ENCODE peak calls at places on chromosomes 13 and 19, in seven cellular contexts. R, U, M, D, A, T and S are unnamed samples.

GRCh38 chr19:58545286-58546068 is 1.6 kb downstream of the TRIM28 start:
- DNase-seq in R (no peak), U (no peak), M (no peak), D (no peak), A (no peak), T (no peak), S (no peak)

GRCh38 chr19:37920591-37921450 is 13.8 kb downstream of the SIPA1L3 start:
- DNase-seq in R (no peak), U (no peak), M (no peak), D (no peak), A (no peak), T (no peak), S (no peak)

GRCh38 chr19:40442328-40443130 is 1.6 kb downstream of the SERTAD3 start:
- DNase-seq in R (no peak), U (peak), M (no peak), D (no peak), A (no peak), T (no peak), S (no peak)

GRCh38 chr19:18849838-18850400 is 18.2 kb downstream of the UPF1 start:
- DNase-seq in R (no peak), U (no peak), M (peak), D (no peak), A (no peak), T (no peak), S (no peak)

GRCh38 chr13:30735025-30735967 is at the start of gene ALOX5AP:
- DNase-seq in R (no peak), U (peak), M (peak), D (peak), A (no peak), T (peak), S (no peak)

GRCh38 chr19:7942981-7943443 is 454 bp downstream of the TIMM44 start:
- DNase-seq in R (no peak), U (no peak), M (no peak), D (no peak), A (no peak), T (peak), S (no peak)

GRCh38 chr13:94251801-94252200 is 227.7 kb downstream of the DCT start:
- DNase-seq in R (no peak), U (no peak), M (peak), D (no peak), A (no peak), T (peak), S (no peak)

GRCh38 chr13:39765801-39766463 is 110.5 kb downstream of the COG6 start:
- DNase-seq in R (peak), U (peak), M (peak), D (peak), A (peak), T (peak), S (peak)

GRCh38 chr19:40452016-40452415 is 7.9 kb upstream of the SERTAD3 start:
- DNase-seq in R (no peak), U (no peak), M (no peak), D (no peak), A (no peak), T (no peak), S (no peak)

GRCh38 chr13:30720470-30720869 is 14.9 kb upstream of the ALOX5AP start:
- DNase-seq in R (no peak), U (peak), M (no peak), D (no peak), A (peak), T (no peak), S (no peak)

GRCh38 chr13:26050568-26051230 is 1.1 kb downstream of the SHISA2 start:
- DNase-seq in R (peak), U (no peak), M (peak), D (no peak), A (peak), T (no peak), S (peak)

GRCh38 chr13:110531671-110532083 is 29.8 kb downstream of the RAB20 start:
- DNase-seq in R (no peak), U (no peak), M (no peak), D (peak), A (no peak), T (no peak), S (no peak)

GRCh38 chr13:66659291-66660012 is 570.7 kb downstream of the PCDH9 start:
- DNase-seq in R (no peak), U (peak), M (peak), D (no peak), A (peak), T (no peak), S (no peak)

GRCh38 chr13:36157475-36157874 is 26.3 kb upstream of the DCLK1 start:
- DNase-seq in R (no peak), U (no peak), M (no peak), D (no peak), A (no peak), T (no peak), S (no peak)

GRCh38 chr13:48446454-48446853 is 33.5 kb upstream of the LPAR6 start:
- DNase-seq in R (no peak), U (no peak), M (peak), D (no peak), A (peak), T (no peak), S (peak)

GRCh38 chr13:89136678-89137077 is 1465.5 kb downstream of the SLITRK5 start:
- DNase-seq in R (no peak), U (no peak), M (peak), D (no peak), A (no peak), T (no peak), S (peak)

GRCh38 chr13:99895999-99896695 is 75.4 kb downstream of the ZIC5 start:
- DNase-seq in R (no peak), U (no peak), M (no peak), D (no peak), A (no peak), T (no peak), S (no peak)

GRCh38 chr19:39299404-39299803 is 3.2 kb downstream of the IFNL1 start:
- DNase-seq in R (no peak), U (no peak), M (no peak), D (no peak), A (no peak), T (no peak), S (no peak)

GRCh38 chr13:25466880-25467279 is 95.1 kb downstream of the ATP8A2 start:
- DNase-seq in R (no peak), U (peak), M (no peak), D (no peak), A (no peak), T (no peak), S (no peak)

GRCh38 chr19:10379880-10380310 is 477 bp downstream of the TYK2 start:
- DNase-seq in R (no peak), U (peak), M (no peak), D (no peak), A (no peak), T (no peak), S (no peak)

GRCh38 chr19:13207237-13208130 is 57.3 kb downstream of the IER2 start:
- DNase-seq in R (peak), U (peak), M (no peak), D (no peak), A (no peak), T (no peak), S (no peak)

GRCh38 chr19:23393121-23393520 is 2.1 kb downstream of the ZNF91 start:
- DNase-seq in R (no peak), U (no peak), M (peak), D (no peak), A (no peak), T (no peak), S (peak)

GRCh38 chr19:34171539-34171876 is 796 bp upstream of the LSM14A start:
- DNase-seq in R (no peak), U (no peak), M (peak), D (no peak), A (peak), T (peak), S (peak)

GRCh38 chr13:76216729-76217128 is 580.6 kb downstream of the LMO7 start:
- DNase-seq in R (no peak), U (no peak), M (no peak), D (no peak), A (no peak), T (no peak), S (no peak)

GRCh38 chr13:112575680-112576079 is 12.3 kb downstream of the TUBGCP3 start:
- DNase-seq in R (no peak), U (no peak), M (peak), D (no peak), A (no peak), T (peak), S (no peak)

GRCh38 chr19:18996351-18996750 is 37.0 kb downstream of the SUGP2 start:
- DNase-seq in R (no peak), U (no peak), M (no peak), D (no peak), A (no peak), T (no peak), S (no peak)

GRCh38 chr19:48900477-48901452 is 653 bp downstream of the NUCB1 start:
- DNase-seq in R (no peak), U (peak), M (peak), D (no peak), A (peak), T (no peak), S (peak)

GRCh38 chr19:1790054-1790762 is 21.9 kb downstream of the ATP8B3 start:
- DNase-seq in R (no peak), U (no peak), M (no peak), D (no peak), A (no peak), T (no peak), S (no peak)
- H3K4me3 ChIP-seq in R (peak), U (no peak), M (no peak), D (no peak), A (no peak), T (no peak), S (no peak)

GRCh38 chr19:3586124-3586626 is 897 bp downstream of the GIPC3 start:
- DNase-seq in R (no peak), U (peak), M (no peak), D (no peak), A (no peak), T (no peak), S (no peak)
- H3K4me3 ChIP-seq in R (peak), U (no peak), M (peak), D (peak), A (no peak), T (no peak), S (no peak)

DNA sequence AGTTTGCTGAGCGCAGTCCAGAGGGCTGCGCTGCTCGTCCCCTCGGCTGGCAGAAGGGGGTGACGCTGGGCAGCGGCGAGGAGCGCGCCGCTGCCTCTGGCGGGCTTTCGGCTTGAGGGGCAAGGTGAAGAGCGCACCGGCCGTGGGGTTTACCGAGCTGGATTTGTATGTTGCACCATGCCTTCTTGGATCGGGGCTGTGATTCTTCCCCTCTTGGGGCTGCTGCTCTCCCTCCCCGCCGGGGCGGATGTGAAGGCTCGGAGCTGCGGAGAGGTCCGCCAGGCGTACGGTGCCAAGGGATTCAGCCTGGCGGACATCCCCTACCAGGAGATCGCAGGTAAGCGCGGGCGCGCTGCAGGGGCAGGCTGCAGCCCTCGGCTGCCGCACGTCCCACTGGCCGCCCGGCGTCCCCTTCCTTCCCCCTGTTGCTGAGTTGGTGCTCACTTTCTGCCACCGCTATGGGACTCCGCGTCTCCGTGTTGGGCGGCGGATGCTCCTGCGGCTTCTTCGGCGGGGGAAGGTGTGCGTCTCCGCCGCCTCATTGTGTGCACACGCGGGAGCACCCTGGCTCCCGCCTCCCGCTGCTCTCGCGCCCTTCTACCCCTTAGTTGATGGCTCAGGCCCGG is 786 bp downstream of the GPC6 start:
- DNase-seq in R (no peak), U (no peak), M (peak), D (no peak), A (peak), T (no peak), S (peak)
- H3K4me3 ChIP-seq in R (peak), U (no peak), M (peak), D (peak), A (peak), T (peak), S (peak)

GRCh38 chr19:42111811-42112210 is 20.4 kb downstream of the POU2F2 start:
- DNase-seq in R (no peak), U (no peak), M (peak), D (no peak), A (peak), T (no peak), S (peak)

GRCh38 chr19:42110658-42111057 is 21.6 kb downstream of the POU2F2 start:
- DNase-seq in R (no peak), U (no peak), M (no peak), D (no peak), A (no peak), T (no peak), S (no peak)

GRCh38 chr19:42111384-42111783 is 20.9 kb downstream of the POU2F2 start:
- DNase-seq in R (no peak), U (no peak), M (no peak), D (no peak), A (peak), T (no peak), S (peak)

GRCh38 chr19:42108527-42109389 is 23.5 kb downstream of the POU2F2 start:
- DNase-seq in R (peak), U (peak), M (peak), D (peak), A (peak), T (peak), S (peak)

GRCh38 chr19:42109896-42110295 is 22.4 kb downstream of the POU2F2 start:
- DNase-seq in R (no peak), U (no peak), M (no peak), D (no peak), A (no peak), T (no peak), S (peak)
- H3K4me3 ChIP-seq in R (no peak), U (no peak), M (no peak), D (no peak), A (no peak), T (no peak), S (no peak)

DNA sequence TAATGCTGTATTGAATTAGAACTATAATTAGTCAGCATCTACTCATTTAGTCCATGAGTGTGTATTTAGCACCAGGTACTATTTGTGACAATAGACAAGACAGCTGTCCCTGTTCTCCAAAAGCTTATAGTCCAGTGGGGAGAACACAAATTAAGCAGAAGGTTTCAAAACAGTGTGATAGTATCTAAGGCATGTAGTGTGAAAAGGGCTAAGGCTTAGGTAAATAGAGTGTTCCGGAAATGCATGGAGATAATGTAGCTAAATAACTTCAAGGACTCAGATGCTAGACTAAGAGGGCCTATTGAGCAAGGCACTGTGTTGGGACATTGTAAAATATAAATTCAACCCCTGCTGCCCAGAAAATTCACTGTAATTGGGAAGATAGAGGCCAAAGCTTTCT is 144.1 kb upstream of the MIR17HG start:
- DNase-seq in R (no peak), U (no peak), M (no peak), D (no peak), A (no peak), T (no peak), S (no peak)
- H3K4me3 ChIP-seq in R (no peak), U (no peak), M (no peak), D (no peak), A (no peak), T (no peak), S (no peak)

GRCh38 chr13:98471895-98472294 is 105.0 kb downstream of the STK24 start:
- DNase-seq in R (peak), U (no peak), M (no peak), D (peak), A (no peak), T (no peak), S (no peak)

GRCh38 chr13:98468352-98468751 is 108.6 kb downstream of the STK24 start:
- DNase-seq in R (no peak), U (no peak), M (no peak), D (no peak), A (no peak), T (no peak), S (no peak)

GRCh38 chr13:98473135-98473791 is 103.6 kb downstream of the STK24 start:
- DNase-seq in R (peak), U (no peak), M (no peak), D (no peak), A (no peak), T (peak), S (no peak)

GRCh38 chr13:98468929-98469328 is 108.0 kb downstream of the STK24 start:
- DNase-seq in R (no peak), U (no peak), M (no peak), D (no peak), A (no peak), T (no peak), S (no peak)

DNA sequence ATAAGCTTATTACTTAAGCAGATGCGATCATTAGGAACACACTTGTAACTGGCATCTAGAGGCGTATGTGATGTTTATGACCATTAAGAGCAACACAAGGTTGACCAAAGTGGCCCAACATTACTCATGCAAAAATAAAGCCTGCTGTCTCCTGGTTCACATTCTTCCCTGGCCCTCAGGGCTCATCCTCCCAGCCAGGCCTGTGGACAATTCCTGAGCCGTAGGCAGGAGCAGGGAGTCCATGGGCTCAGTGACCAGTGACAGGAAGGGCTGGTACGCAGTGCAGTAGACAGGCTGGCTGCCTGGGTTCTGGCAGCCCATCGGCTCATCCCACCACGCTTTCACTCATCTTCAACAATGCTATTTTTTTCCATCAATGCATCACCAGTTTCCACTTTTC is 106.0 kb downstream of the STK24 start:
- DNase-seq in R (no peak), U (no peak), M (no peak), D (no peak), A (no peak), T (no peak), S (no peak)
- H3K4me3 ChIP-seq in R (no peak), U (no peak), M (no peak), D (no peak), A (no peak), T (no peak), S (no peak)

GRCh38 chr19:4084547-4084877 is 17.8 kb upstream of the ZBTB7A start:
- DNase-seq in R (no peak), U (no peak), M (no peak), D (no peak), A (no peak), T (no peak), S (no peak)
- H3K4me3 ChIP-seq in R (peak), U (no peak), M (no peak), D (no peak), A (no peak), T (no peak), S (no peak)

DNA sequence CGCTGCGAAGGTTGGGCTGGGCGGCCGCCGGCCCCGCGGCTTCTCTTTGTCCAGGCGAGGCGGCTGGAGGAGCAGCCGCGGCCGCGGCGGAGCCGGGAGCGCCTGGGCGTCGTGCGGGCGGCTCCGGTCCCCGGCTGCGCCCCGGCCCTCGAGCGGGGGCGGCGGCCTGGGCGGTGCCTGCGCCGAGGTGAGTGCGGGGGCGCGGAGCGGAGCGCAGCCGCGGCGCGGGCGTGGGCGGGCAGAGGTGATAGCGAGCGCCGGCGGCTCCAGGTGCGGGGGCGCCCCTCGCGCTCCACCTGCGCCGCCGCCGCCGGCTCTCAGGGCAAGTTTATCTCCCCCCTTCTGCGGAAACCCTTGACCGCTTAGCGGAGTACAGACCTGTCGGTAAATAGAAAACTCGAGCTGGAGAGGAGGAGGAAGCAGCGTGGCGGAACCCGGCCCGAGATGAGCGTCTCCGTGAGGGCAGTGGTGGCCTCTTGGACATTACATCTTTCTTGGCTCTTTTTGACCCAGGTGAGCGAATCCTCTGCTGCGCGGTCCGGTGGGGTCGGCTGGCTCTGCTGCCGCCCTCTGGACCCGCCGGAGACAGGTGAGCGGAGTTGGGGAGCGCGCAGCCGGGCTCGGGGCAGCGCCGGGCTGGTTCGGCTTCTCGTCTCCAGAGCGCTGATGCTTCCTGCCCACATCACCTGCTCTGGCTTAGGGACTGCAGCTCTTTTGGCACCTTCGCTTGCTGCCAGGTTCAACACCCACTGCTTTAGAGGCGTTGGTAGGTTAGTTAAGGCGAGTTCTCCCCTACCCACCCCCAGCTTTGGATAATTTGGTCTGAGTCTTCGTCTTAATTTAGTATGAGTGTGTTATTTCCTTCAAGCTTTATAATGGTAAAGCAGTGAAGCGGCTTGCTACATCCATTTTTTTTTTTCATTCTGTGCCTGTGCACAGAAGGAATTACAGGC is at the start of gene MTUS2:
- DNase-seq in R (no peak), U (no peak), M (peak), D (no peak), A (peak), T (peak), S (peak)
- H3K4me3 ChIP-seq in R (peak), U (no peak), M (peak), D (peak), A (peak), T (no peak), S (peak)

DNA sequence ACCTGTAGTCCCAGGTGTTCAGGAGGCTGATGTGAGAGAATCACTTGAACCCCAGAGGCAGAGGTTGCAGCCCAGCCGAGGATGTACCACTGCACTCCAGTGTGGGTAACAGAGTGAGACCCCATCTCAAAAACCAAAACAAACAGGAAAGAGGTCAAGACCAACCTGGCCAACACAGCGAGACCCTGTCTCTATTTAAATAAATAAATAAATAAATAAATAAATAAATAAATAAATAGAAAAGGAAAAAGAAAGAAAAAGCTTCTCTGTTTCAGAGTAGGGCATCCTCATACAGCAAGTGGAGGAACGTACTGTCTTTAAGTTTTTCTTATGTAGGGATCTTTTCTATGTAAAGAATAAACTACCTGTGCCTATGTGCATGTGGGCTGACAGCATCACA is 2.3 kb downstream of the ZNF700 start:
- DNase-seq in R (no peak), U (no peak), M (no peak), D (no peak), A (no peak), T (no peak), S (no peak)
- H3K4me3 ChIP-seq in R (no peak), U (peak), M (no peak), D (no peak), A (no peak), T (no peak), S (no peak)